ENCODE peak calls at places on chromosomes 5 and 9, in five cellular contexts. K is cardiac muscle cell, L is kidney, Q is A549, X is endodermal cell. F is an unnamed sample.

GRCh38 chr9:95044731-95045508 is 272.6 kb downstream of the FANCC start:
- DNase-seq in K (peak; percentile 90), L (peak; percentile 82), Q (peak; percentile 89), X (peak; percentile 96), F (no peak)

GRCh38 chr5:135373747-135374515 is 25.1 kb downstream of the MACROH2A1 start:
- DNase-seq in K (no peak), L (no peak), Q (no peak), X (no peak), F (no peak)

GRCh38 chr5:2254880-2255750 is 372.4 kb upstream of the IRX4 start:
- DNase-seq in K (no peak), L (no peak), Q (no peak), X (no peak), F (no peak)

GRCh38 chr5:60578295-60578694 is 121.7 kb downstream of the DEPDC1B start:
- DNase-seq in K (no peak), L (no peak), Q (no peak), X (no peak), F (no peak)

GRCh38 chr5:137058089-137058488 is 441.0 kb downstream of the SPOCK1 start:
- DNase-seq in K (no peak), L (no peak), Q (no peak), X (no peak), F (no peak)

GRCh38 chr5:140322751-140323731 is 20.1 kb upstream of the PFDN1 start:
- DNase-seq in K (no peak), L (peak; percentile 80), Q (peak; percentile 47), X (peak; percentile 88), F (peak; percentile 98)

GRCh38 chr9:116060631-116061030 is 93.0 kb upstream of the PAPPA start:
- DNase-seq in K (no peak), L (no peak), Q (peak; percentile 26), X (no peak), F (no peak)

GRCh38 chr5:10106806-10107205 is 142.9 kb downstream of the ATPSCKMT start:
- DNase-seq in K (no peak), L (no peak), Q (no peak), X (no peak), F (no peak)

GRCh38 chr5:43305948-43306563 is 7.2 kb downstream of the HMGCS1 start:
- DNase-seq in K (peak; percentile 69), L (no peak), Q (peak; percentile 74), X (no peak), F (peak; percentile 46)

DNA sequence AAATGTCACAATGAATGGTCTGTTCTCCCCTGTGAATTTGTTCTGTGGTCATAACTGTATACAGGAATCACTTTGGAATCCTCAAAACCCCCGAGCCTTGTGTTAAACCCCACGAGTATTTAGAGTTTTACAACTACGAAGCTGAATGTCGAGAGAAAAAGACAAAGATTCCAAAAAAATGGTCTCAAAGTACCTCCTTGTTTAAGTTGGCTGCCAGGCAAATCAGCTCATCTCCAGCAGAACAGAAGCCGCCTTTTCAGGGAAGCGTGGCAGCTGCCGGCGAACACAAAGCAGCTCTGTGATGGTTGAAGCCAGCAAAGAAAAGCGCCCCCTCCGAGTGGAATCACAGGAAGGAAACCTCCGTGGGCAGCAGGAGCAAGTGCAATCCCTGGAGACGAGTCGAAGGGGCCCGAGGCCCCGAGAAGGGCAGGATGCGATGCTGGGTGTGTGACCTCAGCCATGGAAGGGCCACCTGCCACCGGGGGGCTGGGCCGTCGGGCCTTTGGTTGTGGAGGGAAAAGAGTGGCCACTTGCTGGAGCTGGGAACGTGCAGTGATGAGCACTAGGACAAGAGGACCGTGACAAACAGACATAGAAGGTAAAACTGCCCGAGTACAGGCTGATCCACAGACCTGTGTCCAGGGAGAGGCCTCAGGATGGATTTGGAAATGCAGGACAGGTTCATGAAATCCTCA is 706.4 kb downstream of the SEMA5A start:
- DNase-seq in K (no peak), L (no peak), Q (no peak), X (no peak), F (no peak)
- H3K4me3 ChIP-seq in K (no peak overlapping the region), L (no peak overlapping the region), Q (no peak overlapping the region), X (no peak overlapping the region), F (no peak overlapping the region)

GRCh38 chr5:139090566-139090965 is 107.6 kb downstream of the SIL1 start:
- DNase-seq in K (no peak), L (no peak), Q (no peak), X (no peak), F (no peak)

GRCh38 chr5:139094154-139095131 is 103.7 kb downstream of the SIL1 start:
- DNase-seq in K (no peak), L (no peak), Q (no peak), X (no peak), F (no peak)

GRCh38 chr5:139092741-139093140 is 105.4 kb downstream of the SIL1 start:
- DNase-seq in K (no peak), L (no peak), Q (no peak), X (no peak), F (no peak)

GRCh38 chr5:139088024-139088423 is 110.1 kb downstream of the SIL1 start:
- DNase-seq in K (no peak), L (no peak), Q (no peak), X (no peak), F (no peak)

DNA sequence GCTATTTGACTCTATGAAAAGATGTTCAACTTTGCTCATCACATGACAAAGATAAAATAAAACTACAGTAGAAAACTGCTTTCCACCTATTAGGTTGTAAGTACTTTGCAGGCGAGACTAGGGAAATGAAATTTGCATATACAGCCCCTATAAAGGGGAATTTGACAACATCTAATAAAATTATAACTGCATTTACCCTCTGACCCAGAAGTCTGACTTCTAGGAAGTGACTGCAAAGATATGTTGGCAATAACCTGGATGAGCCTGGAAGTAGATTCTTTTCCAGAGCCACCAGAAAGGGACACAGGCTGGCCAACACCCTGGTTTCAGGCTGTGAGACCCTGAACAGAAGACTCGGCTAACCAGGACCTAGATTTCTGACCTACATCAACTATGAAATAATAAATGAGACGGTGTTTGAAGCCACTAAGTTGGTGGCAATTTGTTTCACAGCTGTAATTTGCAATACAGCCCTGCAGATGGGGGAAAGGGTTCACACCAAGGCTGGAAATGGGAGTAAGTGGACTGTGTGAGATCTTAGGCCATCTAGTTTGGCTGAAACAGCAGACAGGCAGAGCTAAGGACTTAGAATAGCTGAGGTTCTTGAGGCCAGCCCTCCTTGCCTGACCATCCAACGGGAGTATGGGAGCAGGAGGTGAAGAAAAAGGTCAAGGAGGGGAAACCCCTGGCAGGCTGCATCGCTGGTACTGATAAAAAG is 106.6 kb downstream of the SIL1 start:
- DNase-seq in K (peak; percentile 63), L (no peak), Q (no peak), X (no peak), F (no peak)
- TF ChIP-seq CTCF in K (peak; percentile 23), L (peak; percentile 45), Q (no peak), X (peak; percentile 35), F (peak; percentile 13)

DNA sequence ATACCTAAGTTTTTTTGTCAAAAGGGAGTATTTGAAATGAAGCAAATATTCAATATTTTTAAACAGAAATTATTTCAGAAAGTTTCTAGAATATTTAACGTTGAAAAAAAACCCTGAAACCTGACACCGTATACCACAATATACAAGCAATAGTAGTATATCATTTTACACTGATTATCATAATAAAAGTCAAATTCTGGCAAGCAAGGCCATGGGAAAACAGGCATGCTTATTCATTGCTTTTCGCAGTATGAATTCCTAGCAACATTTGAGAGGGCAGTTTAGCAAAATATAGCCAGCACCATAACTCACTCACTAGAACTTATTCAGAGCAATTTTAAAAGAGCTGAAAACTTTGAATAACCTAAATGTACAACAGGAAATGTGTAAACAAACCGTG is 46.1 kb downstream of the ERAP1 start:
- DNase-seq in K (no peak), L (no peak), Q (no peak), X (no peak), F (no peak)
- H3K4me3 ChIP-seq in K (no peak overlapping the region), L (no peak overlapping the region), Q (no peak overlapping the region), X (no peak overlapping the region), F (no peak overlapping the region)

GRCh38 chr9:84261082-84261746 is 79.3 kb downstream of the SLC28A3 start:
- DNase-seq in K (peak; percentile 84), L (peak; percentile 91), Q (peak; percentile 82), X (peak; percentile 93), F (peak; percentile 76)
- TF ChIP-seq CTCF in K (peak; percentile 92), L (peak; percentile 86), Q (peak; percentile 82), X (peak; percentile 96), F (peak; percentile 95)

GRCh38 chr5:150043657-150044333 is 42.6 kb downstream of the CSF1R start:
- DNase-seq in K (no peak), L (no peak), Q (no peak), X (no peak), F (no peak)

GRCh38 chr5:150044334-150044681 is 42.0 kb downstream of the CSF1R start:
- DNase-seq in K (peak; percentile 44), L (no peak), Q (no peak), X (no peak), F (no peak)

GRCh38 chr5:150044712-150045111 is 41.6 kb downstream of the CSF1R start:
- DNase-seq in K (no peak), L (no peak), Q (no peak), X (no peak), F (no peak)

GRCh38 chr5:150045512-150045911 is 40.8 kb downstream of the CSF1R start:
- DNase-seq in K (no peak), L (no peak), Q (no peak), X (peak; percentile 77), F (no peak)

DNA sequence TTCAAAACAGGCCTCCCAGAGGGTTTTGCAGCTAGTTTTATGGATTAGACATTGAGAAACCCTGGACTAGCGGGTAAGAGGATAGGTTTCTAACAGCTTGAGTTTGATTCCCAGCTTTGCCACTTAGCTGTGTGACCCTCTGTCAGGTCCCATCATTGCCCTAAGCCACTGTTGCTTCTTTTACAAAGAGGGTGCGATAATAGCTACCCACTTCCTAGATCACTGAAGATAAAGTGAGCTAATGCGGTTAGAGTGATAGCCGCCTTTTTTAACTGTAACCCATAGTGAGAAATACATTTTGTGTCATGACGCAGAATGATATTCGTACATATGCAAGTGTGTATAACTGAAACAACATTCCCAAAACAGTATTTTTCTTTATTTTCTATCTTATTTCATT is 40.3 kb downstream of the CSF1R start:
- DNase-seq in K (no peak), L (no peak), Q (no peak), X (no peak), F (no peak)
- H3K4me3 ChIP-seq in K (no peak overlapping the region), L (no peak overlapping the region), Q (no peak overlapping the region), X (no peak overlapping the region), F (no peak overlapping the region)

DNA sequence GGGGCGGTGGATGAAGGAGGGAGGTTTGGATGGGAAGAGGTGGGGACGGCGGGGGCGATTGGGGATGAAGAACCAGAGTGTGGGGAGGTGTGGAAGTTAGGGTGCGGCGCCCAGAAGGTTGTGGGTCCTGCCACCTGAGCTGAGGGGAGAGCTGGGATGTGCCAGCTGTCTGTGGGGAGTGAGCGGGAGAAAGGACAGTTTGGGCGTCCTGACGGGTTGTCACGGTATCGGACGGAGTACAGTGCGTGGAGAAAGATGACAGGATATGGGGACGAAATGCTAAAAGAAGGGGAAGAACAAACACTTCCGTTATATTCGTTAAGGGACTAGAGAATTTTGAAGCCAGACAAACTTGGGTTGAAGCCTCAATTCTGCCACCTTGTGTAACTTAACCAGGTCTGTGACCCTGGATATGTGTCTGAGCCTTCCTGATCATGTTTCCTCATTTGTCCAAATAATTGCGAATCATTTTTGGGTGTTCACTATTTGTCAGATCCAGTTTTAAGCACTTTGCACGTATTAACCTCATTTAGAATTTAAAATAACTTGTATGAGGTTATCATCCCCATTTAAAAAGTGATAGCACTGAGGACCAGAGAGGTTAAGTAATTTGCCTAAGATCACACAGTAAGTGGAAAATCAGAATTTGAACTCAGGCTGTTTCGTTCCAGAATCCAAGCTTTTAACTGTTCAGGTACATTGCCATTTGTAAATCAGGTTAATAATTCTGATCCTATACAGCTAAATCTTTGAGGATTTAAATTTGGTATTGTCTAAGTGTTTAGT is 689 bp downstream of the CNTRL start:
- DNase-seq in K (peak; percentile 12), L (no peak), Q (no peak), X (no peak), F (no peak)
- TF ChIP-seq CTCF in K (no peak), L (no peak), Q (no peak), X (no peak), F (no peak)